ENCODE peak calls at places on chromosomes 3 and 15, in seven cellular contexts. Z is IMR-90, T is GM23248, G is mammary epithelial cell, B is fibroblast of lung, V is K562, K is H9. C is an unnamed sample.
A peak's percentile ranks its signal among the peaks of the same experiment; 100 is the strongest.

GRCh38 chr3:139332092-139332491 is 11.7 kb upstream of the MRPS22 start:
- DNase-seq in V (peak; percentile 51), K (peak; percentile 9), G (no peak), Z (no peak), T (no peak), B (no peak), C (no peak)

GRCh38 chr3:69353492-69353891 is 32.4 kb downstream of the FRMD4B start:
- DNase-seq in B (no peak), G (no peak), K (no peak), V (no peak), T (no peak), Z (no peak), C (no peak)

GRCh38 chr3:135107043-135107442 is 312.0 kb downstream of the EPHB1 start:
- DNase-seq in K (no peak), V (no peak), G (no peak), T (no peak), Z (no peak), B (no peak), C (no peak)

GRCh38 chr3:127002195-127003174 is 19.6 kb downstream of the PLXNA1 start:
- DNase-seq in Z (peak; percentile 89), T (peak; percentile 94), V (peak; percentile 27), G (peak; percentile 82), B (peak; percentile 93), K (peak; percentile 93), C (no peak)

GRCh38 chr3:2579206-2579605 is 480.5 kb downstream of the CNTN4 start:
- DNase-seq in G (no peak), Z (no peak), B (no peak), K (no peak), T (no peak), V (no peak), C (no peak)

GRCh38 chr15:67142142-67143092 is 77.0 kb downstream of the SMAD3 start:
- DNase-seq in Z (peak; percentile 81), V (no peak), G (no peak), B (peak; percentile 82), K (no peak), T (peak; percentile 92), C (no peak)

GRCh38 chr3:134423153-134423552 is 48.9 kb upstream of the AMOTL2 start:
- DNase-seq in V (no peak), G (no peak), K (peak; percentile 61), Z (peak; percentile 74), T (peak; percentile 39), B (peak; percentile 55), C (no peak)

GRCh38 chr15:41337631-41338522 is 5.2 kb downstream of the NUSAP1 start:
- DNase-seq in G (no peak), V (no peak), T (peak; percentile 10), Z (no peak), B (no peak), K (no peak), C (no peak)

GRCh38 chr3:12627371-12627770 is 36.5 kb downstream of the RAF1 start:
- DNase-seq in Z (no peak), V (peak; percentile 26), T (no peak), G (no peak), B (no peak), K (no peak), C (no peak)
- H4K20me1 ChIP-seq in Z (peaks cover 91% of the 10 kb centered on the region), V (peaks cover 20% of the 10 kb centered on the region), T (peaks cover 26% of the 10 kb centered on the region), G (peaks cover 6% of the 10 kb centered on the region), B (no peaks in the 10 kb centered on the region), K (peaks cover 3% of the 10 kb centered on the region), C (no peaks in the 10 kb centered on the region)

GRCh38 chr15:58749532-58750337 is at the start of gene ADAM10:
- DNase-seq in K (peak; percentile 99), B (peak; percentile 99), T (peak; percentile 100), Z (peak; percentile 99), V (peak; percentile 99), G (peak; percentile 100), C (peak; percentile 90)

GRCh38 chr15:58746174-58746573 is 3.3 kb downstream of the ADAM10 start:
- DNase-seq in G (no peak), B (no peak), K (no peak), T (no peak), V (no peak), Z (no peak), C (no peak)

GRCh38 chr15:58752716-58753115 is 3.2 kb upstream of the ADAM10 start:
- DNase-seq in K (no peak), T (no peak), G (no peak), V (no peak), Z (no peak), B (no peak), C (no peak)

GRCh38 chr15:58748787-58749531 is 548 bp downstream of the ADAM10 start:
- DNase-seq in T (peak; percentile 84), B (peak; percentile 45), K (peak; percentile 47), Z (no peak), G (peak; percentile 44), V (peak; percentile 77), C (no peak)

GRCh38 chr15:58748040-58748786 is 1.3 kb downstream of the ADAM10 start:
- DNase-seq in V (no peak), Z (no peak), T (peak; percentile 49), K (no peak), G (peak; percentile 29), B (no peak), C (no peak)
- H4K20me1 ChIP-seq in V (peaks cover 5% of the 10 kb centered on the region), Z (peaks cover 34% of the 10 kb centered on the region), T (no peaks in the 10 kb centered on the region), K (no peaks in the 10 kb centered on the region), G (no peaks in the 10 kb centered on the region), B (no peaks in the 10 kb centered on the region), C (no peaks in the 10 kb centered on the region)

DNA sequence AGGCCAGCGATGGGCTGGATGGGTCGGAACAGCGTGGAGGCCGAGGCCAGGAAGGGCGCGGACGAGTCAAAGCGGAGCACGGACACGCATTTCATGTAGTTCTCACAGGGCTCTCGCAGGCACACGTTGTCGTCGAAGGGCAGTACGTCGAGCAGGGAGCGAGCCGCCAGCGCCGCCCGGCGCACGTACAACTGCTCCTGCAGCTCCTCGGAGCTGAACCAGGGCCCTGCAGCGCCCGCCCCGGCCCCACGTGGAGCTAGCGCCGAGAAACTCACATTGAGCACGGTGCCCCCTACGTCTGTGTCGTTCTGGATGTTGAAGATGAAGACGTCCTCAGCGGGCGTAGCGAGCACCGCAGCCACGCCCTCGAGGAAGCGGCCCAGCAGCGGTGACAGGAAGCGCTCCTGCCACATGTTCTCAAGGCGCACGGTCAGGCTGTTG is 5.8 kb downstream of the CELSR3 start:
- DNase-seq in V (no peak), T (no peak), Z (no peak), K (peak; percentile 69), B (no peak), G (no peak), C (no peak)
- H4K20me1 ChIP-seq in V (no peaks in the 10 kb centered on the region), T (no peaks in the 10 kb centered on the region), Z (no peaks in the 10 kb centered on the region), K (peaks cover 2% of the 10 kb centered on the region), B (no peaks in the 10 kb centered on the region), G (no peaks in the 10 kb centered on the region), C (no peaks in the 10 kb centered on the region)

DNA sequence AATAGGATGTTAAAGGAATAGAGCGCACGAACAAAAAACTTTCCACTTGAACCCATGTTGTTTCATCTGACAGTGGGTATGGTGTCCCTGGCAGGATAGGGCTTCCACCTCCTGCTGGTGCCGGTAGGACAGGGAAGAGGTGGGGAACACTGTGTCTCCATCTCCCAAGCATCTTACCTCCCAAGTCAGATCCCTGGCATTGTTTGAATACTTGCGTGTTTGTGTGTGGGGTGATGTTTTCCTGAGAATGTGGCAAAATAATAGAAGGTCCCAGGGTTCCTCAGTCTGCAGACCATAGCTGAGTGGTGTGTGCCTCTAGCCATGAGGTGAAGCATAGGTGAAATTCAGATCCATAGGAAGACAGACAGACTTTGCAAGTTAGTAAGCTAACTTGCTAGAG is 119.4 kb downstream of the IGF1R start:
- DNase-seq in K (no peak), B (peak; percentile 29), V (no peak), Z (no peak), T (no peak), G (no peak), C (no peak)
- H4K20me1 ChIP-seq in K (peaks cover 2% of the 10 kb centered on the region), B (no peaks in the 10 kb centered on the region), V (peaks cover 13% of the 10 kb centered on the region), Z (peaks cover 75% of the 10 kb centered on the region), T (peaks cover 25% of the 10 kb centered on the region), G (no peaks in the 10 kb centered on the region), C (no peaks in the 10 kb centered on the region)

DNA sequence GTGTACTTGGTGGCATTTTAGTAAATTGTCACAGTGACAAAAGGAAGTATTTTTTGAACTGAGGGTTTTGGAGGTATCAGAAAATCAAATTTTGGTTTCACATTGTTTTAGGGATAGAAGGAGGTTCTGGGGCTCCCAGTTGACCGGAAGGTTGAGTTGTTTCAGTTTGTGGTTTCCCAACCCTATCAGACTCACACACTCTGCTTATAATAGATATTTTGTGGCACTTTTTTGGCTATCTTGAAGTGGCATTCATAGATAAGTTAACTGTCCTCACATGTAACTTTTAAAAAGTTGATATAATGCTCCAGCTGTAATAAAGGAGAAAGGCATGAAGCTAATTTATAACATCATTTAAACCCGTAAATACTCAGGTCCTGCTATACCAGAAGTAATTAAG is 12.7 kb downstream of the ARMC8 start:
- DNase-seq in K (no peak), V (peak; percentile 73), G (no peak), T (no peak), Z (no peak), B (no peak), C (no peak)
- H4K20me1 ChIP-seq in K (peaks cover 2% of the 10 kb centered on the region), V (peaks cover 12% of the 10 kb centered on the region), G (peaks cover 9% of the 10 kb centered on the region), T (peaks cover 38% of the 10 kb centered on the region), Z (peaks cover 63% of the 10 kb centered on the region), B (peaks cover 6% of the 10 kb centered on the region), C (no peaks in the 10 kb centered on the region)

GRCh38 chr15:64847016-64847415 is 5.3 kb downstream of the PLEKHO2 start:
- DNase-seq in G (peak; percentile 57), B (no peak), K (peak; percentile 16), Z (no peak), V (no peak), T (no peak), C (no peak)

GRCh38 chr15:64845826-64846225 is 4.1 kb downstream of the PLEKHO2 start:
- DNase-seq in T (no peak), G (no peak), K (peak; percentile 26), Z (no peak), B (no peak), V (no peak), C (no peak)

GRCh38 chr15:64847448-64847847 is 5.7 kb downstream of the PLEKHO2 start:
- DNase-seq in T (no peak), K (peak; percentile 20), V (no peak), B (no peak), Z (no peak), G (no peak), C (no peak)

GRCh38 chr15:64845183-64845611 is 3.5 kb downstream of the PLEKHO2 start:
- DNase-seq in B (peak; percentile 44), V (no peak), G (no peak), K (no peak), T (peak; percentile 38), Z (no peak), C (no peak)

DNA sequence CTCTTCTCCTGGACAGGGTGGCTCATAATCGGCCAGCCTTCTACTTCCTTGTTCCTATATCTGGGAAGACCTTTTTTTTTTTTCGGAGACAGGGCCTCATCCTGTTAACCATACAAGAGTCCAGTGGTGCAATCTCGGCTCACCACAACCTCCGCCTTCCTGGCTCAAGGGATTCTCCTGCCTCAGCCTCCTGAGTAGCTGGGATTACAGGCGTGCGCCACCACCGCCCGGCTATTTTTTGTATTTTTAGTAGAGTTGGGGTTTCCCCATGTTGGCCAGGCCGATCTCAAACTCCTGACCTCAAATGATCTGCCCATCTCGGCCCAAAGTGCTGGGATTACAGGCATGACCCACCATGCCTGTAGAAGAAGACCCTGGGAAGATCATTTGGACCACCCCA is 4.5 kb downstream of the PLEKHO2 start:
- DNase-seq in B (no peak), T (no peak), K (no peak), V (no peak), Z (no peak), G (no peak), C (no peak)
- H4K20me1 ChIP-seq in B (peaks cover 4% of the 10 kb centered on the region), T (no peaks in the 10 kb centered on the region), K (peaks cover 2% of the 10 kb centered on the region), V (peaks cover 3% of the 10 kb centered on the region), Z (peaks cover 77% of the 10 kb centered on the region), G (no peaks in the 10 kb centered on the region), C (no peaks in the 10 kb centered on the region)

GRCh38 chr15:83631534-83631933 is 22.4 kb upstream of the ADAMTSL3 start:
- DNase-seq in V (no peak), K (no peak), B (no peak), Z (no peak), G (no peak), T (no peak), C (no peak)
- H4K20me1 ChIP-seq in V (no peaks in the 10 kb centered on the region), K (no peaks in the 10 kb centered on the region), B (no peaks in the 10 kb centered on the region), Z (no peaks in the 10 kb centered on the region), G (no peaks in the 10 kb centered on the region), T (no peaks in the 10 kb centered on the region), C (no peaks in the 10 kb centered on the region)